ENCODE peak calls at places on chromosome 2, in eight cellular contexts. E is hippocampal formation; N is GM12864; U is activated CD4-positive, alpha-beta T cell treated with anti-CD3 and anti-CD28 coated beads, Interleukin-2, amount 10 ng/mL, durations not matched to agents 7 days and 5 days; B is astrocyte of the spinal cord; G is NCI-H1436; T is fibroblast of gingiva; C is A172. X is an unnamed sample.

GRCh38 chr2:5020451-5020850 is 671.7 kb upstream of the SOX11 start:
- DNase-seq in E (no peak), N (no peak), U (no peak), B (no peak), G (no peak), T (no peak), C (no peak), X (peak; percentile 58)

GRCh38 chr2:23509593-23510295 is 124.8 kb downstream of the KLHL29 start:
- DNase-seq in E (no peak), N (no peak), U (no peak), B (no peak), G (no peak), T (no peak), C (no peak), X (no peak)

GRCh38 chr2:163778045-163778753 is 42.4 kb upstream of the FIGN start:
- DNase-seq in E (no peak), N (no peak), U (no peak), B (peak; percentile 93), G (no peak), T (peak; percentile 74), C (peak; percentile 93), X (no peak)

GRCh38 chr2:99974275-99974674 is 168.1 kb downstream of the AFF3 start:
- DNase-seq in E (no peak), N (no peak), U (no peak), B (peak; percentile 22), G (no peak), T (no peak), C (peak; percentile 74), X (peak; percentile 33)

GRCh38 chr2:45134726-45135125 is 125.5 kb upstream of the SIX2 start:
- DNase-seq in E (no peak), N (peak; percentile 5), U (no peak), B (no peak), G (peak; percentile 16), T (peak; percentile 63), C (no peak), X (no peak)

GRCh38 chr2:89848114-89848513 is 1156.6 kb downstream of the RPIA start:
- DNase-seq in E (no peak), N (no peak), U (no peak), B (no peak), G (no peak), T (no peak), C (no peak), X (no peak)

GRCh38 chr2:140187086-140187485 is 1406.9 kb upstream of the NXPH2 start:
- DNase-seq in E (no peak), N (no peak), U (no peak), B (no peak), G (no peak), T (no peak), C (no peak), X (no peak)

GRCh38 chr2:134021830-134022524 is 231.9 kb upstream of the MGAT5 start:
- DNase-seq in E (no peak), N (peak; percentile 61), U (no peak), B (no peak), G (no peak), T (no peak), C (no peak), X (no peak)

GRCh38 chr2:54471221-54471711 is 15.1 kb downstream of the SPTBN1 start:
- DNase-seq in E (no peak), N (peak; percentile 15), U (no peak), B (peak; percentile 64), G (no peak), T (peak; percentile 30), C (peak; percentile 90), X (no peak)

GRCh38 chr2:106095478-106096392 is 98.4 kb downstream of the UXS1 start:
- DNase-seq in E (no peak), N (no peak), U (peak; percentile 91), B (no peak), G (no peak), T (no peak), C (no peak), X (no peak)

X was measured in NCI-H1930.